ENCODE peak calls at places on chromosomes 1 and 21, in nine cellular contexts. Q, X, K, O, T, V, S, E and N are unnamed samples.

GRCh38 chr1:64965239-64966157 is 851 bp downstream of the JAK1 start:
- DNase-seq in O (peak; percentile 67), E (peak; percentile 19), T (peak; percentile 78), K (peak; percentile 64), S (peak; percentile 65), Q (peak; percentile 86), V (no peak), X (peak; percentile 80), N (peak; percentile 42)

GRCh38 chr1:69913967-69914366 is 291.4 kb downstream of the LRRC40 start:
- DNase-seq in E (no peak), X (no peak), K (no peak), O (no peak), Q (no peak), V (no peak), S (peak; percentile 56), T (no peak), N (no peak)

GRCh38 chr21:45111703-45112102 is 37.3 kb downstream of the ADARB1 start:
- DNase-seq in O (no peak), T (no peak), X (no peak), Q (no peak), E (no peak), S (no peak), K (no peak), V (no peak), N (no peak)

GRCh38 chr1:224182866-224183590 is at the start of gene DEGS1:
- DNase-seq in T (peak; percentile 85), E (peak; percentile 95), Q (peak; percentile 93), O (peak; percentile 82), K (peak; percentile 74), V (peak; percentile 82), S (peak; percentile 73), X (peak; percentile 98), N (peak; percentile 87)

GRCh38 chr1:202706851-202707250 is 3.4 kb downstream of the SYT2 start:
- DNase-seq in V (no peak), S (no peak), K (no peak), O (no peak), X (no peak), Q (no peak), E (no peak), T (no peak), N (no peak)

GRCh38 chr1:206080421-206080820 is 27.4 kb downstream of the RHEX start:
- DNase-seq in S (no peak), T (no peak), Q (no peak), V (no peak), E (no peak), K (no peak), X (no peak), O (no peak), N (no peak)

GRCh38 chr1:227449051-227449450 is 114.3 kb upstream of the ZNF678 start:
- DNase-seq in E (no peak), O (peak; percentile 32), K (no peak), T (peak; percentile 8), Q (no peak), V (peak; percentile 20), X (peak; percentile 35), S (peak; percentile 55), N (peak; percentile 18)

GRCh38 chr21:33300701-33301631 is 23.8 kb upstream of the IFNAR1 start:
- DNase-seq in X (no peak), Q (no peak), V (peak; percentile 92), S (peak; percentile 19), T (no peak), E (no peak), K (no peak), O (no peak), N (no peak)

GRCh38 chr21:17730782-17731181 is 88.4 kb downstream of the C21orf91 start:
- DNase-seq in K (no peak), Q (no peak), X (peak; percentile 17), E (no peak), V (no peak), S (peak; percentile 27), T (no peak), O (no peak), N (no peak)

GRCh38 chr1:243596441-243597183 is 253.4 kb downstream of the AKT3 start:
- DNase-seq in V (no peak), T (peak; percentile 17), Q (no peak), K (no peak), S (peak; percentile 96), X (peak; percentile 58), O (peak; percentile 15), E (no peak), N (no peak)

GRCh38 chr1:101165944-101166343 is 70.9 kb upstream of the S1PR1 start:
- DNase-seq in Q (no peak), K (no peak), V (no peak), O (no peak), E (no peak), S (no peak), T (no peak), X (no peak), N (no peak)

GRCh38 chr1:17915511-17916205 is 160.5 kb downstream of the ACTL8 start:
- DNase-seq in Q (no peak), X (no peak), V (no peak), O (no peak), E (no peak), K (no peak), T (no peak), S (no peak), N (no peak)

GRCh38 chr1:22949807-22950462 is 22.7 kb downstream of the LACTBL1 start:
- DNase-seq in X (no peak), Q (no peak), K (no peak), T (no peak), O (no peak), S (no peak), E (no peak), V (peak; percentile 16), N (no peak)

GRCh38 chr1:200401263-200401662 is 8.6 kb downstream of the ZNF281 start:
- DNase-seq in Q (no peak), X (no peak), O (no peak), S (no peak), E (no peak), V (no peak), T (no peak), K (no peak), N (no peak)

GRCh38 chr1:43061803-43062202 is 103.1 kb upstream of the SLC2A1 start:
- DNase-seq in V (no peak), X (no peak), Q (no peak), K (no peak), T (no peak), S (no peak), E (no peak), O (no peak), N (no peak)

GRCh38 chr1:86502721-86503430 is 34.1 kb downstream of the CLCA1 start:
- DNase-seq in V (peak; percentile 28), O (no peak), T (no peak), Q (no peak), K (no peak), S (peak; percentile 34), E (no peak), X (no peak), N (peak; percentile 42)

GRCh38 chr1:224615861-224616760 is at the start of gene CNIH3:
- DNase-seq in X (peak; percentile 71), Q (no peak), T (no peak), V (peak; percentile 65), K (no peak), S (peak; percentile 65), O (peak; percentile 54), E (no peak), N (peak; percentile 26)

GRCh38 chr1:2082064-2082463 is 31.9 kb downstream of the PRKCZ start:
- DNase-seq in K (no peak), E (no peak), Q (no peak), X (no peak), V (no peak), O (no peak), S (no peak), T (no peak), N (peak; percentile 69)

GRCh38 chr21:35329940-35330670 is 281.0 kb upstream of the RUNX1 start:
- DNase-seq in T (no peak), S (no peak), V (peak; percentile 8), O (no peak), E (no peak), K (no peak), X (no peak), Q (no peak), N (no peak)

GRCh38 chr1:69568435-69569280 is 936 bp downstream of the LRRC7 start:
- DNase-seq in O (no peak), T (no peak), X (peak; percentile 5), K (no peak), Q (no peak), V (no peak), E (no peak), S (no peak), N (no peak)